ENCODE peak calls at places on chromosomes 7 and 10, in six cellular contexts. F, K, X, Z, L and J are unnamed samples.

GRCh38 chr7:30159698-30160143 is 24.9 kb downstream of the MTURN start:
- DNase-seq in L (no peak), X (no peak), Z (no peak), F (no peak), K (peak), J (no peak)

GRCh38 chr7:132551928-132552327 is 24.3 kb downstream of the PLXNA4 start:
- DNase-seq in Z (no peak), K (no peak), X (no peak), F (no peak), L (no peak), J (no peak)

GRCh38 chr10:130636303-130636702 is 500.1 kb downstream of the GLRX3 start:
- DNase-seq in X (no peak), K (no peak), L (no peak), F (no peak), Z (no peak), J (no peak)

GRCh38 chr7:6489612-6490011 is 41.9 kb upstream of the DAGLB start:
- DNase-seq in X (no peak), L (no peak), K (peak), F (no peak), Z (no peak), J (peak)

GRCh38 chr10:77661100-77661499 is 23.5 kb upstream of the KCNMA1 start:
- DNase-seq in L (no peak), K (no peak), F (no peak), Z (no peak), X (no peak), J (no peak)

GRCh38 chr10:30366351-30366750 is 17.3 kb upstream of the MTPAP start:
- DNase-seq in X (no peak), L (no peak), Z (no peak), F (no peak), K (no peak), J (no peak)

GRCh38 chr7:114388021-114388420 is 26.6 kb upstream of the FOXP2 start:
- DNase-seq in K (no peak), Z (no peak), F (no peak), L (no peak), X (no peak), J (no peak)

GRCh38 chr10:76950354-76950753 is 687.3 kb downstream of the KCNMA1 start:
- DNase-seq in X (no peak), Z (no peak), K (no peak), L (no peak), F (no peak), J (no peak)

GRCh38 chr7:91424372-91424771 is 160.1 kb downstream of the FZD1 start:
- DNase-seq in F (peak), K (peak), Z (no peak), X (no peak), L (no peak), J (no peak)

GRCh38 chr10:107616463-107617131 is 452.1 kb upstream of the SORCS1 start:
- DNase-seq in K (no peak), F (no peak), X (no peak), L (no peak), Z (no peak), J (no peak)

GRCh38 chr7:36809510-36809909 is 85.2 kb upstream of the AOAH start:
- DNase-seq in X (no peak), F (no peak), L (no peak), Z (no peak), K (no peak), J (no peak)

GRCh38 chr7:4244041-4244440 is 438.1 kb upstream of the FOXK1 start:
- DNase-seq in Z (no peak), F (no peak), L (no peak), K (no peak), X (no peak), J (no peak)

GRCh38 chr7:149261321-149261828 is 621 bp upstream of the ZNF783 start:
- DNase-seq in L (no peak), K (no peak), X (no peak), Z (no peak), F (no peak), J (no peak)

GRCh38 chr10:76581685-76582084 is 1055.9 kb downstream of the KCNMA1 start:
- DNase-seq in F (no peak), Z (no peak), L (no peak), K (no peak), X (no peak), J (no peak)

GRCh38 chr10:75244487-75245353 is 9.0 kb upstream of the COMTD1 start:
- DNase-seq in K (no peak), L (no peak), X (no peak), Z (no peak), F (no peak), J (no peak)

GRCh38 chr7:47380325-47381131 is 201.4 kb downstream of the TNS3 start:
- DNase-seq in X (no peak), F (no peak), Z (no peak), K (peak), L (no peak), J (no peak)

GRCh38 chr7:106600569-106601373 is 60.2 kb downstream of the CCDC71L start:
- DNase-seq in Z (no peak), L (no peak), F (no peak), K (no peak), X (no peak), J (no peak)

GRCh38 chr10:34528320-34528719 is 286.8 kb downstream of the PARD3 start:
- DNase-seq in X (no peak), Z (peak), L (no peak), F (peak), K (peak), J (peak)

GRCh38 chr10:21514808-21515580 is 10.5 kb downstream of the SKIDA1 start:
- DNase-seq in X (no peak), F (no peak), Z (no peak), L (no peak), K (no peak), J (no peak)

GRCh38 chr10:93447970-93448369 is 34.2 kb downstream of the MYOF start:
- DNase-seq in X (no peak), K (no peak), L (no peak), Z (no peak), F (no peak), J (no peak)

GRCh38 chr7:90271753-90272152 is 26.8 kb downstream of the CFAP69 start:
- DNase-seq in X (no peak), F (no peak), Z (no peak), K (peak), L (no peak), J (no peak)

GRCh38 chr10:104333037-104333727 is 5.1 kb downstream of the ITPRIP start:
- DNase-seq in F (no peak), K (no peak), Z (no peak), X (no peak), L (peak), J (no peak)

GRCh38 chr10:47033081-47033480 is 121.9 kb downstream of the PTPN20 start:
- DNase-seq in Z (no peak), K (no peak), F (no peak), X (no peak), L (no peak), J (no peak)

GRCh38 chr7:4240813-4241612 is 441.1 kb upstream of the FOXK1 start:
- DNase-seq in K (no peak), Z (no peak), F (no peak), X (no peak), L (no peak), J (no peak)

GRCh38 chr7:103432713-103433112 is 13.3 kb downstream of the SLC26A5 start:
- DNase-seq in K (no peak), X (peak), Z (no peak), L (no peak), F (no peak), J (no peak)

GRCh38 chr10:44981172-44982113 is 2.8 kb upstream of the DEPP1 start:
- DNase-seq in F (peak), L (no peak), Z (no peak), K (peak), X (no peak), J (peak)
- TF ChIP-seq POLR2A in F (no peak), L (no peak), Z (no peak), K (no peak), X (no peak), J (no peak)

DNA sequence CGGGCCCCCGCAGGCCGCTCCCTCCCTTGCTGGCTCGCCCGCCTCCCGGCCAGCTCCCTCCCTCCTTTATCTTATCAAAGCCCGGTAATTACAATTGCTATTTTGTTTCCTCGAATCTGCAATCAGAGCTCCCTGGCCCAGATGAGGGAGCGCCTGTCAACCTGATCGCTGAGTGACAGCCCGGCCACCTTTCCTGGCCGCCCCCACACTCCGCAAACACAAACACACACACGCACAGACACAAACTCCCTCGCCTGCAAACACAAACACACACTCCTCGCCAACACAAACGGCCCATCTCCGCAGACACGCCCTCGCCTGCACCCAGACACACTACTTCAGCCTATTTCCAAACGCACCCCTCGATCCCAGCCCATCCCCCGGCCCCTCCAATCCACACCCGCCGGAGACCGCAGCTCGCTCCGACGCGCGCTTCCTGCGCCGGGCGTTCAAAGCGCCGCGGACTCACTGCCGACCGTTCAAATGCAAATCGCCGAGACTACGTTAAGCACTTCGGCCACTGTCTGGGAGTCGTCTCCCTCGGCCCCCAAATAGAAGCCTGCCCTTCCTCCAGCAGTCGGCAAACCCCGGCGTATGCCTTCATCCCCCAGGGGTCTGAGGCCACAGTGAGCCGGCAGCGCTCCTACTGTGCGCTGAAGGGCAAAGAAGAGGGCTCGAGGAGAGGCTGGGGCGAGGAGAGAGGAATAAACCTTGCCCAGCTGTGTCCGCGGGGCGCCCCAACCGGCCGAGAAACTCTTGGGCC is 3.0 kb upstream of the FGF8 start:
- DNase-seq in Z (no peak), X (no peak), L (peak), K (no peak), F (peak), J (no peak)
- TF ChIP-seq EZH2 in Z (no peak), X (no peak), L (no peak), K (no peak), F (no peak), J (no peak)

DNA sequence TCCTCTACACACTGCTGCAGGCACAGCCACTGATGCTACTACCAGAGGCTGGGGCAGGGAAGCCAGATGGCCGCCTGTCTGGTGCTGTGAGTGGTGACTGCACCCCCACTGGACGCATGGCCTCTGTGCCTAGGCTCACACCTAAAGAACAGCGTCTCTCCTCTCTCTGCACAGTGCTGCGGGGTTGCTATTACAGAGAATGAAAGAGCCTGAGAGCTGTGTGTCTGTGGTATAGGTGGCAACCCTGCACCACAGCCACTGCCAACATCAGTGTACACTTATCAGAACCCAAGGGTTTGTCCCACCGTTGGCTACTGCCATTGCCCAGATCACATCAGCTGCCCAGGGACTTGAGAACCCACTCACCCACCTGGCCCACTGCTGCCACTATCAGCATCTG is 4.1 kb upstream of the IFIT2 start:
- DNase-seq in X (no peak), L (no peak), K (no peak), Z (no peak), F (no peak), J (no peak)
- H3K27ac ChIP-seq in X (no peak), L (no peak), K (no peak), Z (no peak), F (no peak), J (no peak)

DNA sequence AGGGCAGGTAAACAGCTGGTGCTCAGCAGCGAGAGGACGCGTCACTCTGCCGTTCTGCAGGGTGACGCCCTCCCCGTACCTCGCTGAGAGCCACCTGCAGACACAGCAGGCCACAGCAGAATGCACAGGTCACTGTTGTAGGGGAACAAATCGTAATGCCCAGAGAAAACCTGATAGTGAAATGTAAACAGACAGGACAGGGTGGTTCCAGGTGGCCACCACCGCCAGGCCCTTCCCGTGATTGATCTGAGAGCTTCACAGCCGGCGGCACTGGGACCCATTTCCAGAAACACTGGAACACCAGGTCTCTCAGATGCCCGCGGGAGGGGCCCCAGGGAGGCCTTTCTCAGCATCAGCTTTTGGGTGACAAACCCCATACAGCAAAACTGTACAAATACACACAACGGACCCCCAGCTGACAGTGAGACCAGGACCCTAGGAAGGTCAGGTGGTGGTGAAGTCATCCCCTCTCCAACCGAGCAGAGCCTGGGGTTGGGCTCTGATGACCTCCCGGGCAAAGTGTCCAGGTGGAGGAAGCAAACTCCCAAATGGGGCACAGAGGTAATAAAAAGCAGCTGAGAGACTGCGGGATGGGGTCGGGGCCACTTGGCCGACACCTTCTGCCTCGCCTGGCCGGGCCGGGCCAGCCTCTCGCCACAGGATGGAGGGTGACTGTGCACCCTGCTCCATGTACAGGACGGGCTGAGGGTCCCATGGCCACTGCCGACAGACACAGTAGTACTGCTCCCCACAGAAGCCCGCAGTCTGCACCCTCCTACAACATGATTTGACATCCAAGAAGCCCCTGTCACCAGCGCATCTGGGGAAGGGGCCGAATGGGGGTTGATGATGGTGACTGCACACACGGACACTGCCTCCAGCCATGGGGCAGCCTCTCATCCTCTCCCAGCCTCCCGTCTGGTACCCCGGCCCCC is 4.6 kb downstream of the BHLHA15 start:
- DNase-seq in F (no peak), K (no peak), X (no peak), L (no peak), Z (no peak), J (no peak)
- TF ChIP-seq POLR2A in F (no peak), K (no peak), X (no peak), L (no peak), Z (no peak), J (no peak)